ENCODE peak calls at places on chromosomes 7 and 10, in four cellular contexts. One of them, this sample, is unnamed.

GRCh38 chr10:114879093-114879492 is 57.5 kb downstream of the FHIP2A start:
- DNase-seq in endodermal cell: no peak
- DNase-seq in breast epithelium: no peak
- DNase-seq in psoas muscle: no peak
- DNase-seq in this sample: no peak

GRCh38 chr10:93070378-93071176 is 3.1 kb upstream of the CYP26A1 start:
- DNase-seq in endodermal cell: no peak
- DNase-seq in breast epithelium: peak; percentile 7
- DNase-seq in psoas muscle: no peak
- DNase-seq in this sample: no peak

GRCh38 chr7:136086712-136087111 is 109.6 kb upstream of the MTPN start:
- DNase-seq in endodermal cell: peak; percentile 90
- DNase-seq in breast epithelium: peak; percentile 78
- DNase-seq in psoas muscle: no peak
- DNase-seq in this sample: peak; percentile 65

GRCh38 chr10:19999440-19999839 is 183.2 kb downstream of the PLXDC2 start:
- DNase-seq in endodermal cell: no peak
- DNase-seq in breast epithelium: no peak
- DNase-seq in psoas muscle: no peak
- DNase-seq in this sample: no peak

GRCh38 chr7:1811850-1812692 is 142.0 kb downstream of the ELFN1 start:
- DNase-seq in endodermal cell: peak; percentile 77
- DNase-seq in breast epithelium: peak; percentile 23
- DNase-seq in psoas muscle: no peak
- DNase-seq in this sample: no peak

GRCh38 chr7:152925412-152926147 is 166.0 kb downstream of the ACTR3B start:
- DNase-seq in endodermal cell: peak; percentile 86
- DNase-seq in breast epithelium: peak; percentile 7
- DNase-seq in psoas muscle: no peak
- DNase-seq in this sample: no peak

GRCh38 chr10:112755446-112756117 is 194.5 kb upstream of the TCF7L2 start:
- DNase-seq in endodermal cell: no peak
- DNase-seq in breast epithelium: peak; percentile 48
- DNase-seq in psoas muscle: no peak
- DNase-seq in this sample: no peak

GRCh38 chr7:130672146-130672545 is 3.6 kb upstream of the COPG2 start:
- DNase-seq in endodermal cell: no peak
- DNase-seq in breast epithelium: no peak
- DNase-seq in psoas muscle: no peak
- DNase-seq in this sample: no peak

GRCh38 chr10:122847782-122848604 is 2.3 kb upstream of the CUZD1 start:
- DNase-seq in endodermal cell: peak; percentile 38
- DNase-seq in breast epithelium: no peak
- DNase-seq in psoas muscle: no peak
- DNase-seq in this sample: peak; percentile 28

GRCh38 chr7:24049296-24049695 is 234.7 kb upstream of the NPY start:
- DNase-seq in endodermal cell: no peak
- DNase-seq in breast epithelium: no peak
- DNase-seq in psoas muscle: no peak
- DNase-seq in this sample: no peak

GRCh38 chr10:106931159-106931852 is 233.2 kb downstream of the SORCS1 start:
- DNase-seq in endodermal cell: no peak
- DNase-seq in breast epithelium: no peak
- DNase-seq in psoas muscle: no peak
- DNase-seq in this sample: no peak

GRCh38 chr10:13218878-13219277 is 15.3 kb downstream of the UCMA start:
- DNase-seq in endodermal cell: no peak
- DNase-seq in breast epithelium: no peak
- DNase-seq in psoas muscle: no peak
- DNase-seq in this sample: no peak

GRCh38 chr10:24046060-24046459 is 162.9 kb upstream of the KIAA1217 start:
- DNase-seq in endodermal cell: no peak
- DNase-seq in breast epithelium: no peak
- DNase-seq in psoas muscle: no peak
- DNase-seq in this sample: no peak

GRCh38 chr7:106009511-106010226 is 46.6 kb downstream of the CDHR3 start:
- DNase-seq in endodermal cell: peak; percentile 99
- DNase-seq in breast epithelium: peak; percentile 53
- DNase-seq in psoas muscle: peak; percentile 82
- DNase-seq in this sample: peak; percentile 83

GRCh38 chr10:70896551-70896950 is 8.2 kb upstream of the PCBD1 start:
- DNase-seq in endodermal cell: no peak
- DNase-seq in breast epithelium: no peak
- DNase-seq in psoas muscle: no peak
- DNase-seq in this sample: no peak

GRCh38 chr10:73424478-73424877 is 8.9 kb downstream of the MSS51 start:
- DNase-seq in endodermal cell: no peak
- DNase-seq in breast epithelium: no peak
- DNase-seq in psoas muscle: no peak
- DNase-seq in this sample: no peak

GRCh38 chr10:73426318-73426717 is 7.0 kb downstream of the MSS51 start:
- DNase-seq in endodermal cell: no peak
- DNase-seq in breast epithelium: no peak
- DNase-seq in psoas muscle: no peak
- DNase-seq in this sample: no peak

DNA sequence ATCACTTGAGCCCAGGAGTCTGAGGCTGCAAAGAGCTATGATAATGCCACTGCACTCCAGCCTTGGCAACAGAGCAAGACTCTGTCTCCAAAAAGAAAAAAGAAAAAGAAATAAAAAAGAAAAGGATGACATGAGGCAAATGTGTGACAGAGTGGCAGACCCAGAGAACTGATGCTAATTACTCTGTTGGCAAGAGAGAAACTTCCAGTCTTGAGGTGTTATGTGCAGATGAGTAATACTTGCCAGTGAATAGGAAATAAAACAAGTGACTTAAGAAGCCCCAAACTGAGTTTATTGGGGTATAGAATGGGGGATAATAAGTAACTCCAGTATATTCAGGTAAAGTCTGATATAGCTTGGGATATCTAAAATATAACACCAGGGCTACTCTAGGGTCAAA is 9.5 kb upstream of the ANXA7 start:
- DNase-seq in endodermal cell: no peak
- DNase-seq in breast epithelium: no peak
- DNase-seq in psoas muscle: no peak
- DNase-seq in this sample: no peak
- H3K36me3 ChIP-seq in endodermal cell: peaks cover 54% of the 10 kb centered on the region
- H3K36me3 ChIP-seq in breast epithelium: peaks cover 6% of the 10 kb centered on the region
- H3K36me3 ChIP-seq in psoas muscle: peaks cover 12% of the 10 kb centered on the region
- H3K36me3 ChIP-seq in this sample: peaks cover 68% of the 10 kb centered on the region

GRCh38 chr7:149282331-149282655 is 20.3 kb downstream of the ZNF783 start:
- DNase-seq in endodermal cell: no peak
- DNase-seq in breast epithelium: no peak
- DNase-seq in psoas muscle: no peak
- DNase-seq in this sample: no peak
- H3K36me3 ChIP-seq in endodermal cell: peaks cover 14% of the 10 kb centered on the region
- H3K36me3 ChIP-seq in breast epithelium: peaks cover 5% of the 10 kb centered on the region
- H3K36me3 ChIP-seq in psoas muscle: no peaks in the 10 kb centered on the region
- H3K36me3 ChIP-seq in this sample: peaks cover 40% of the 10 kb centered on the region

GRCh38 chr7:257647-257992 is 32.4 kb upstream of the FOXL3 start:
- DNase-seq in endodermal cell: no peak
- DNase-seq in breast epithelium: no peak
- DNase-seq in psoas muscle: no peak
- DNase-seq in this sample: peak; percentile 32
- H3K36me3 ChIP-seq in endodermal cell: peaks cover 6% of the 10 kb centered on the region
- H3K36me3 ChIP-seq in breast epithelium: peaks cover 37% of the 10 kb centered on the region
- H3K36me3 ChIP-seq in psoas muscle: peaks cover 2% of the 10 kb centered on the region
- H3K36me3 ChIP-seq in this sample: peaks cover 31% of the 10 kb centered on the region

DNA sequence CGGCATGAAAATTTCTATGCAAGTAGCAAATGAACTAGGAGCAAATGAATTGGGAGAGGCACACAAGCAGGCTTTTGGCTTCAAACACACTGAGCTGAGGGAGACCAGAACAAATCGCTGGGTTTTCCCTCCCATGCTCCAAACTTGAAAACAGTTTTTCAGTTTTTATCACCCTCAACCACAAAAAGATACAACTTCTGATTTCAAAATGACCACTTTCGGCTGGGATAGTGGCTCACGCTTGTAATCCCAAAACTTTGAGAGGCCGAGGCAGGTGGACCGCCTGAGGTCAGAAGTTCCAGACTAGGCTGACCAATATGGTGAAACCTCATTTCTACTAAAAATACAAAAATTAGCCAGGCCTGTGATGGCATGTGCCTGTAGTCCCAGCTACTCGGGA is 9.0 kb upstream of the CHUK start:
- DNase-seq in endodermal cell: no peak
- DNase-seq in breast epithelium: no peak
- DNase-seq in psoas muscle: no peak
- DNase-seq in this sample: no peak
- H3K36me3 ChIP-seq in endodermal cell: peaks cover 81% of the 10 kb centered on the region
- H3K36me3 ChIP-seq in breast epithelium: no peaks in the 10 kb centered on the region
- H3K36me3 ChIP-seq in psoas muscle: peaks cover 15% of the 10 kb centered on the region
- H3K36me3 ChIP-seq in this sample: no peaks in the 10 kb centered on the region

GRCh38 chr10:390449-391100 is 255.3 kb downstream of the ZMYND11 start:
- DNase-seq in endodermal cell: no peak
- DNase-seq in breast epithelium: no peak
- DNase-seq in psoas muscle: no peak
- DNase-seq in this sample: no peak

GRCh38 chr10:388661-389045 is 253.4 kb downstream of the ZMYND11 start:
- DNase-seq in endodermal cell: no peak
- DNase-seq in breast epithelium: no peak
- DNase-seq in psoas muscle: no peak
- DNase-seq in this sample: no peak

GRCh38 chr10:389391-389790 is 254.1 kb downstream of the ZMYND11 start:
- DNase-seq in endodermal cell: no peak
- DNase-seq in breast epithelium: no peak
- DNase-seq in psoas muscle: no peak
- DNase-seq in this sample: no peak

GRCh38 chr10:391304-391703 is 256.0 kb downstream of the ZMYND11 start:
- DNase-seq in endodermal cell: no peak
- DNase-seq in breast epithelium: no peak
- DNase-seq in psoas muscle: no peak
- DNase-seq in this sample: no peak

GRCh38 chr10:389836-390448 is 254.7 kb downstream of the ZMYND11 start:
- DNase-seq in endodermal cell: no peak
- DNase-seq in breast epithelium: no peak
- DNase-seq in psoas muscle: no peak
- DNase-seq in this sample: no peak
- H3K36me3 ChIP-seq in endodermal cell: peaks cover 16% of the 10 kb centered on the region
- H3K36me3 ChIP-seq in breast epithelium: no peaks in the 10 kb centered on the region
- H3K36me3 ChIP-seq in psoas muscle: peaks cover 3% of the 10 kb centered on the region
- H3K36me3 ChIP-seq in this sample: peaks cover 46% of the 10 kb centered on the region

DNA sequence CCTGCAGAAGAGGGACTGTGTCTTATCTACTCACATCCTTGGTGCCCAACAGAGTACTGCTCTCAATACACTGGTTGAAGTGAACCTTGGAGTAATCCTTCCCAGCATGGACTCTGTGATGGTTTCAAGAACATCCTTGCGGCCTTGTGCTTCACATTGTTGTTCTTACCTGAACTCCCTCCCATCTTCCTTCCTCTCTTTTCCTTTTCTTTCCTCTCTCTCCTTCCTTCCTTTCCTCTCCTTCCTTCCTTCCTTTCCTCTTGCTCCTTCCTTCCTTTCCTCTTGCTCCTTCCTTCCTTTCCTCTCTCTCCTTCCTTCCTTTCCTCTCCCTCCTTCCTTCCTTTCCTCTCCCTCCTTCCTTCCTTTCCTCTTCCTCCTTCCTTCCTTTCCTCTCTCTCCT is 26.3 kb downstream of the LAMB1 start:
- DNase-seq in endodermal cell: no peak
- DNase-seq in breast epithelium: no peak
- DNase-seq in psoas muscle: no peak
- DNase-seq in this sample: no peak
- H3K36me3 ChIP-seq in endodermal cell: peaks cover 99% of the 10 kb centered on the region
- H3K36me3 ChIP-seq in breast epithelium: peaks cover 8% of the 10 kb centered on the region
- H3K36me3 ChIP-seq in psoas muscle: no peaks in the 10 kb centered on the region
- H3K36me3 ChIP-seq in this sample: no peaks in the 10 kb centered on the region

DNA sequence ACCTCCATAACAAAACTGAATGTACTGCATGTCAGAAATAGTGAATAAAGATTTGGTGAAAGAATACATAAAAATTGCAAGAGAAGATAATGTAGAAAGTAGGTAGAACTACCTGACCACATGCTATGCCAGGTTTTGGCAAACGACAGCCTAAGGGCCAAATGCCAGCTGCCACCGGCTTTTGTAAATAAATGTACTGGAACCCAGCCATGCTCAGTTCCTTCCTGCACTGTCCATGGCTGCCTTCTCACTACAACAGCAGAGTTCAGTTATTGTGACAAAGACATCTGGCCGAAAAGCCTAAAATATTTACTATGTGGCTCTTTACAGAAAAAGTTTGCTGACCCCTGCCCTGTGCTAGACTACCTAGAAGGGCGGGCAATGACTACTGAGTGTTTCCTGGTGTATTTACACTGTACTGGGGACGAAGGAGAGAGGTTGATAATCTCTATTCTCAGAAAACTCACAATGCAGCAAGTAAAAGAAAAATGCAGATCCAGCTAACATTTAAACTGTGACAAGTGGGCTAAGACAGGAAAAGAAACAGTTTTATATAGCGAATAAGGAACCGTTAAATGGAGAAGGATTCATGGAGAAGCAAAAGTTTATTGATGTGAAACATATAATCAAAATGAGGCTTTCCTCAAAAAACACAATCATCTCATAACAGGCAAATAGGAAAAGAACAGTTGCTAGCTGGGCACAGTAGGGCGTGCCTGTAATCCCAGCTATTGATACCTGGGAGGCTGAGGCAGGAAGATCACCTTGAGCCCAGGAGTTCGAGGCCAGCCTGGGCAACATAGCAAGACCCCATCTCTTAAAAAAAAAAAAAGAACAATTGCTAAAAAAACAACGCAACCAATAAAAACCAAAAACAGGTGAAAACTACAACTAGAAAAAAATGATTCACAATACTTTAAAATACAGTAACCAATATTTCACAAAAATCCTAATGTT is 13.7 kb downstream of the KIN start:
- DNase-seq in endodermal cell: no peak
- DNase-seq in breast epithelium: peak; percentile 47
- DNase-seq in psoas muscle: no peak
- DNase-seq in this sample: no peak
- H3K36me3 ChIP-seq in endodermal cell: peaks cover 92% of the 10 kb centered on the region
- H3K36me3 ChIP-seq in breast epithelium: no peaks in the 10 kb centered on the region
- H3K36me3 ChIP-seq in psoas muscle: peaks cover 4% of the 10 kb centered on the region
- H3K36me3 ChIP-seq in this sample: peaks cover 99% of the 10 kb centered on the region

GRCh38 chr10:72814134-72814790 is 79.3 kb upstream of the OIT3 start:
- DNase-seq in endodermal cell: no peak
- DNase-seq in breast epithelium: no peak
- DNase-seq in psoas muscle: no peak
- DNase-seq in this sample: no peak
- H3K36me3 ChIP-seq in endodermal cell: no peaks in the 10 kb centered on the region
- H3K36me3 ChIP-seq in breast epithelium: no peaks in the 10 kb centered on the region
- H3K36me3 ChIP-seq in psoas muscle: no peaks in the 10 kb centered on the region
- H3K36me3 ChIP-seq in this sample: no peaks in the 10 kb centered on the region

This sample was measured in heart left ventricle.